ENCODE peak calls at places on chromosome 14, in four cellular contexts. One of them, this sample, is unnamed.

GRCh38 chr14:71474866-71475265 is 457.4 kb upstream of the RGS6 start:
- DNase-seq in NT2/D1: no peak
- DNase-seq in stomach: no peak
- DNase-seq in cardiac muscle cell: no peak
- DNase-seq in this sample: no peak

GRCh38 chr14:88299865-88300264 is 23.2 kb downstream of the KCNK10 start:
- DNase-seq in NT2/D1: no peak
- DNase-seq in stomach: no peak
- DNase-seq in cardiac muscle cell: no peak
- DNase-seq in this sample: no peak

GRCh38 chr14:60349663-60350365 is 100.8 kb downstream of the PPM1A start:
- DNase-seq in NT2/D1: peak
- DNase-seq in stomach: peak
- DNase-seq in cardiac muscle cell: peak
- DNase-seq in this sample: peak

GRCh38 chr14:45252356-45253069 is 489 bp downstream of the MIS18BP1 start:
- DNase-seq in NT2/D1: no peak
- DNase-seq in stomach: no peak
- DNase-seq in cardiac muscle cell: peak
- DNase-seq in this sample: peak

GRCh38 chr14:57171903-57172302 is 96.8 kb downstream of the EXOC5 start:
- DNase-seq in NT2/D1: no peak
- DNase-seq in stomach: no peak
- DNase-seq in cardiac muscle cell: no peak
- DNase-seq in this sample: no peak

GRCh38 chr14:24385524-24385923 is 13.3 kb upstream of the NYNRIN start:
- DNase-seq in NT2/D1: no peak
- DNase-seq in stomach: no peak
- DNase-seq in cardiac muscle cell: no peak
- DNase-seq in this sample: no peak

GRCh38 chr14:30240685-30241084 is 313.0 kb upstream of the PRKD1 start:
- DNase-seq in NT2/D1: no peak
- DNase-seq in stomach: no peak
- DNase-seq in cardiac muscle cell: no peak
- DNase-seq in this sample: no peak

GRCh38 chr14:42143114-42143513 is 536.4 kb downstream of the LRFN5 start:
- DNase-seq in NT2/D1: no peak
- DNase-seq in stomach: no peak
- DNase-seq in cardiac muscle cell: no peak
- DNase-seq in this sample: no peak

GRCh38 chr14:100019156-100019882 is 45.9 kb upstream of the EVL start:
- DNase-seq in NT2/D1: no peak
- DNase-seq in stomach: no peak
- DNase-seq in cardiac muscle cell: peak
- DNase-seq in this sample: no peak

GRCh38 chr14:99728231-99728920 is 44.3 kb downstream of the CYP46A1 start:
- DNase-seq in NT2/D1: no peak
- DNase-seq in stomach: peak
- DNase-seq in cardiac muscle cell: no peak
- DNase-seq in this sample: no peak

GRCh38 chr14:73710737-73711136 is 3.4 kb downstream of the PNMA1 start:
- DNase-seq in NT2/D1: no peak
- DNase-seq in stomach: no peak
- DNase-seq in cardiac muscle cell: no peak
- DNase-seq in this sample: no peak